ENCODE peak calls at places on chromosomes 4 and X, in nine cellular contexts. M is neural crest cell; H is HFF-Myc; L is CD8-positive, alpha-beta T cell; Q is MM.1S; I is astrocyte; B is ovary; V is stomach; C is Calu3. Y is an unnamed sample.

GRCh38 chr4:83024233-83024632 is 10.8 kb upstream of the COPS4 start:
- DNase-seq in M (no peak), H (no peak), L (no peak), Q (no peak), I (no peak), B (no peak), V (no peak), C (no peak), Y (no peak)

GRCh38 chr4:168839758-168840385 is 170.2 kb downstream of the CBR4 start:
- DNase-seq in M (no peak), H (no peak), L (no peak), Q (no peak), I (no peak), B (no peak), V (no peak), C (no peak), Y (no peak)

GRCh38 chrX:134543201-134543797 is 83.3 kb downstream of the HPRT1 start:
- DNase-seq in M (no peak), H (no peak), L (no peak), Q (no peak), I (no peak), B (no peak), V (no peak), C (no peak), Y (no peak)

GRCh38 chrX:15334561-15334960 is 762 bp downstream of the PIGA start:
- DNase-seq in M (no peak), H (no peak), L (no peak), Q (no peak), I (peak), B (no peak), V (no peak), C (peak), Y (no peak)

GRCh38 chrX:45614853-45615252 is 414.2 kb upstream of the DIPK2B start:
- DNase-seq in M (no peak), H (no peak), L (no peak), Q (no peak), I (no peak), B (no peak), V (no peak), C (no peak), Y (no peak)

GRCh38 chrX:104013158-104013557 is 350 bp downstream of the H2BW1 start:
- DNase-seq in M (no peak), H (no peak), L (no peak), Q (no peak), I (no peak), B (no peak), V (no peak), C (no peak), Y (no peak)

GRCh38 chr4:6855692-6856297 is 53.8 kb upstream of the TBC1D14 start:
- DNase-seq in M (no peak), H (peak), L (no peak), Q (no peak), I (peak), B (no peak), V (no peak), C (no peak), Y (no peak)

GRCh38 chr4:88697113-88697512 is 516 bp downstream of the NAP1L5 start:
- DNase-seq in M (no peak), H (no peak), L (no peak), Q (no peak), I (peak), B (peak), V (no peak), C (no peak), Y (no peak)

GRCh38 chr4:85514117-85514516 is 39.2 kb downstream of the ARHGAP24 start:
- DNase-seq in M (no peak), H (no peak), L (no peak), Q (no peak), I (no peak), B (no peak), V (no peak), C (no peak), Y (no peak)

GRCh38 chrX:85611926-85612325 is 232.5 kb upstream of the POF1B start:
- DNase-seq in M (no peak), H (no peak), L (no peak), Q (peak), I (peak), B (no peak), V (no peak), C (no peak), Y (no peak)

GRCh38 chr4:145351162-145351561 is 130.5 kb upstream of the SMAD1 start:
- DNase-seq in M (no peak), H (no peak), L (no peak), Q (no peak), I (no peak), B (no peak), V (no peak), C (no peak), Y (no peak)

GRCh38 chr4:78379991-78380739 is 171.4 kb upstream of the ANXA3 start:
- DNase-seq in M (no peak), H (peak), L (no peak), Q (no peak), I (peak), B (no peak), V (no peak), C (peak), Y (no peak)

GRCh38 chrX:47502591-47503222 is 19.7 kb upstream of the ZNF41 start:
- DNase-seq in M (no peak), H (no peak), L (no peak), Q (peak), I (peak), B (no peak), V (no peak), C (no peak), Y (no peak)

GRCh38 chr4:54663181-54663580 is 5.4 kb downstream of the KIT start:
- DNase-seq in M (no peak), H (no peak), L (no peak), Q (no peak), I (no peak), B (no peak), V (no peak), C (no peak), Y (no peak)

GRCh38 chr4:74038161-74039064 is at the start of gene CXCL3:
- DNase-seq in M (peak), H (no peak), L (no peak), Q (no peak), I (no peak), B (peak), V (peak), C (peak), Y (no peak)

GRCh38 chr4:139085141-139085540 is 69.6 kb downstream of the NOCT start:
- DNase-seq in M (no peak), H (no peak), L (no peak), Q (peak), I (peak), B (no peak), V (no peak), C (no peak), Y (no peak)

GRCh38 chr4:74755486-74755885 is 38.8 kb downstream of the BTC start:
- DNase-seq in M (no peak), H (no peak), L (no peak), Q (no peak), I (no peak), B (no peak), V (no peak), C (no peak), Y (no peak)

GRCh38 chrX:53280703-53281320 is 572 bp downstream of the IQSEC2 start:
- DNase-seq in M (no peak), H (no peak), L (no peak), Q (no peak), I (peak), B (peak), V (no peak), C (no peak), Y (no peak)

DNA sequence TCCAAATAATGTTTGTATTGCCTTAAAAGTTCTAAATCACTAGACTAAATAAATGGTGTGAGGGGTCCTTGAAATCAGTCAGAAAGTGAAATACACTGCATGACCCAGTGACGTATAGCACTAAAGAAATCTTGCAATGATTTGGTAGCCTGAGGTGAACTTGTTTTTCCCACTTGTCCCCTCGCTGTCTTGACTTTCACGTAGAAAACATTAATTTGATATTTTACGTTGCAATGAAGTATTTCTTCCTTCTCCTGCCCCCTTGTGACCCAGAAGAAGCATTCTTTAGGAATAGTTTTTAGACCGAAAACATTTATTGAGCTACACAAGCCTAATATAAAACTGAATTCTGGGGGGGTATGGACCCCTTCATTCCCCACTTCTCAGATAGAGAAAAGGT is 3.7 kb downstream of the KLB start:
- DNase-seq in M (no peak), H (no peak), L (no peak), Q (no peak), I (no peak), B (no peak), V (no peak), C (no peak), Y (no peak)
- TF ChIP-seq CTCF in M (no peak), H (no peak), L (no peak), Q (no peak), I (peak), B (no peak), V (no peak), C (no peak), Y (no peak)

GRCh38 chrX:63506320-63506719 is 155.2 kb upstream of the SPIN4 start:
- DNase-seq in M (no peak), H (no peak), L (no peak), Q (peak), I (peak), B (no peak), V (no peak), C (no peak), Y (no peak)
- TF ChIP-seq CTCF in M (peak), H (no peak), L (no peak), Q (peak), I (peak), B (no peak), V (no peak), C (no peak), Y (peak)

GRCh38 chr4:8505229-8505628 is 64.7 kb downstream of the TRMT44 start:
- DNase-seq in M (no peak), H (no peak), L (no peak), Q (no peak), I (no peak), B (no peak), V (no peak), C (no peak), Y (no peak)

GRCh38 chr4:8503801-8504200 is 63.2 kb downstream of the TRMT44 start:
- DNase-seq in M (no peak), H (no peak), L (no peak), Q (no peak), I (no peak), B (no peak), V (peak), C (no peak), Y (no peak)

GRCh38 chr4:8506006-8506372 is 65.4 kb downstream of the TRMT44 start:
- DNase-seq in M (no peak), H (no peak), L (no peak), Q (no peak), I (no peak), B (no peak), V (no peak), C (no peak), Y (no peak)

GRCh38 chr4:8502836-8503585 is 62.4 kb downstream of the TRMT44 start:
- DNase-seq in M (no peak), H (no peak), L (no peak), Q (no peak), I (no peak), B (peak), V (no peak), C (no peak), Y (no peak)

DNA sequence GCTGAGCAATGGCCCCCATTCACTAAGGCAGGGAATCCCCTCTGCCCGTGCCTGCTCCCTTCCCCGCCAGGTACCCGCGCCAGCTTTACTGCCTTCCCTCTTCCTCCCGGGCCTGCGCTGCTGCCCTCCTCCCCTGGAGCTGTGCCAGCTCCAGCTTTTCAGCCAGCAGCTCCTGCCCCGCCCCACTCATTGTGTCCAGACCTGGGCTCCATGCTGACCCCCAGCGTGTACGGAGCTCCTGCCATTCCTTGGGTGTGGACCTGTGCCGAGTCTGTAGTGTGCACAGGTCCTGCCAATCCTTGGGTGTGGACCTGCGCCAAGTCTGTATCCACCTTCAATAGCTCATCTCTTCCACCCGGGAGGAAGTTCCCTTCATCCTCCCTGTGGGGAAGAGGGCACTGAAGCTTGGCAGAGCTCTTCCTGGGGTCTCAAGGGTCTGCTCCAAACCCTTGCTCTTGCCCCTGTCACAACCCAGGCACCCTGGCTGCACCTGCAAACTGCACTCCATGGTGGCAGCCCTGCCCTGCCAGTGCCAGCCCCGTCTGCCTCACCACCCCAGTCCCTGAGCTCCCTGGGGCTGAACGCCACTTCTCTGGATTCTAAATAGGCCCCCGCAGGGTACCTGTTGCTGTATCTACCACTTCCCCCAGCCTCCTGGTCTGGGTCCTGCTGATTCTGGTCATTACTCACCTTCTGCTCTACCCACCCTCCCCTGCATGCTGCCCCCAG is 63.9 kb downstream of the TRMT44 start:
- DNase-seq in M (no peak), H (no peak), L (no peak), Q (no peak), I (no peak), B (peak), V (peak), C (peak), Y (no peak)
- TF ChIP-seq CTCF in M (no peak), H (no peak), L (no peak), Q (no peak), I (no peak), B (no peak), V (no peak), C (no peak), Y (no peak)

GRCh38 chrX:150205011-150205410 is 158.1 kb upstream of the MAMLD1 start:
- DNase-seq in M (no peak), H (no peak), L (no peak), Q (no peak), I (no peak), B (no peak), V (peak), C (no peak), Y (no peak)
- TF ChIP-seq CTCF in M (no peak), H (peak), L (no peak), Q (no peak), I (no peak), B (no peak), V (no peak), C (no peak), Y (no peak)

GRCh38 chrX:153869473-153870287 is 16.3 kb downstream of the L1CAM start:
- DNase-seq in M (no peak), H (no peak), L (no peak), Q (no peak), I (no peak), B (no peak), V (no peak), C (no peak), Y (no peak)

GRCh38 chrX:153870288-153870690 is 15.7 kb downstream of the L1CAM start:
- DNase-seq in M (no peak), H (no peak), L (no peak), Q (no peak), I (no peak), B (no peak), V (no peak), C (no peak), Y (no peak)

GRCh38 chrX:153871946-153872878 is 13.8 kb downstream of the L1CAM start:
- DNase-seq in M (no peak), H (no peak), L (no peak), Q (no peak), I (no peak), B (no peak), V (no peak), C (no peak), Y (no peak)

GRCh38 chrX:153871451-153871850 is 14.5 kb downstream of the L1CAM start:
- DNase-seq in M (peak), H (no peak), L (no peak), Q (no peak), I (no peak), B (no peak), V (no peak), C (no peak), Y (no peak)

GRCh38 chrX:153870791-153871360 is 15.1 kb downstream of the L1CAM start:
- DNase-seq in M (no peak), H (no peak), L (no peak), Q (no peak), I (no peak), B (no peak), V (no peak), C (no peak), Y (no peak)
- TF ChIP-seq CTCF in M (no peak), H (no peak), L (no peak), Q (no peak), I (no peak), B (no peak), V (no peak), C (no peak), Y (no peak)

GRCh38 chr4:43560047-43560446 is 667.5 kb downstream of the GRXCR1 start:
- DNase-seq in M (no peak), H (no peak), L (no peak), Q (peak), I (no peak), B (no peak), V (no peak), C (no peak), Y (no peak)
- TF ChIP-seq CTCF in M (no peak), H (no peak), L (no peak), Q (no peak), I (no peak), B (no peak), V (no peak), C (no peak), Y (no peak)

GRCh38 chr4:2245787-2246275 is 3.9 kb upstream of the HAUS3 start:
- DNase-seq in M (peak), H (no peak), L (peak), Q (no peak), I (no peak), B (no peak), V (no peak), C (no peak), Y (no peak)

GRCh38 chr4:2244947-2245786 is 3.2 kb upstream of the HAUS3 start:
- DNase-seq in M (peak), H (no peak), L (peak), Q (no peak), I (no peak), B (no peak), V (no peak), C (no peak), Y (no peak)

GRCh38 chr4:2241410-2242353 is at the start of the genes HAUS3 and POLN:
- DNase-seq in M (peak), H (peak), L (peak), Q (peak), I (peak), B (peak), V (peak), C (peak), Y (peak)

GRCh38 chr4:2246384-2247127 is 4.6 kb upstream of the HAUS3 start:
- DNase-seq in M (peak), H (no peak), L (peak), Q (no peak), I (no peak), B (no peak), V (no peak), C (no peak), Y (no peak)

GRCh38 chr4:2243682-2244380 is 1.9 kb upstream of the HAUS3 start:
- DNase-seq in M (peak), H (no peak), L (peak), Q (peak), I (no peak), B (peak), V (peak), C (no peak), Y (no peak)
- TF ChIP-seq CTCF in M (peak), H (peak), L (no peak), Q (peak), I (no peak), B (no peak), V (no peak), C (no peak), Y (no peak)

Y was measured in natural killer cell.